ENCODE peak calls at places on chromosomes 6 and 20, in nine cellular contexts. One of them, this sample, is unnamed.

GRCh38 chr20:53061709-53062108 is 89.6 kb downstream of the TSHZ2 start:
- DNase-seq in anterior cingulate cortex: no peak
- DNase-seq in AG08395: no peak
- DNase-seq in A172: no peak
- DNase-seq in T1000: no peak
- DNase-seq in HepG2: no peak
- DNase-seq in NCI-H748 treated with DMSO at 0.1 percent for 48 hours: no peak
- DNase-seq in Calu3: no peak
- DNase-seq in midbrain: no peak
- DNase-seq in this sample: no peak

GRCh38 chr20:59453634-59454241 is 150.6 kb upstream of the PHACTR3 start:
- DNase-seq in NCI-H748 treated with DMSO at 0.1 percent for 48 hours: no peak
- DNase-seq in midbrain: no peak
- DNase-seq in anterior cingulate cortex: no peak
- DNase-seq in AG08395: no peak
- DNase-seq in HepG2: no peak
- DNase-seq in A172: no peak
- DNase-seq in T1000: no peak
- DNase-seq in Calu3: no peak
- DNase-seq in this sample: no peak

GRCh38 chr6:139698526-139699182 is 324.2 kb upstream of the CITED2 start:
- DNase-seq in NCI-H748 treated with DMSO at 0.1 percent for 48 hours: no peak
- DNase-seq in anterior cingulate cortex: no peak
- DNase-seq in A172: no peak
- DNase-seq in Calu3: peak; percentile 19
- DNase-seq in AG08395: no peak
- DNase-seq in HepG2: no peak
- DNase-seq in midbrain: no peak
- DNase-seq in T1000: no peak
- DNase-seq in this sample: no peak

GRCh38 chr6:125904871-125905270 is 51.7 kb upstream of the HINT3 start:
- DNase-seq in A172: peak; percentile 92
- DNase-seq in anterior cingulate cortex: no peak
- DNase-seq in HepG2: no peak
- DNase-seq in Calu3: no peak
- DNase-seq in midbrain: no peak
- DNase-seq in NCI-H748 treated with DMSO at 0.1 percent for 48 hours: no peak
- DNase-seq in AG08395: peak; percentile 50
- DNase-seq in T1000: peak; percentile 22
- DNase-seq in this sample: peak; percentile 68

GRCh38 chr6:37038297-37039198 is 33.1 kb downstream of the FGD2 start:
- DNase-seq in anterior cingulate cortex: peak; percentile 37
- DNase-seq in NCI-H748 treated with DMSO at 0.1 percent for 48 hours: no peak
- DNase-seq in Calu3: no peak
- DNase-seq in midbrain: peak; percentile 28
- DNase-seq in HepG2: no peak
- DNase-seq in AG08395: no peak
- DNase-seq in T1000: no peak
- DNase-seq in A172: no peak
- DNase-seq in this sample: no peak

GRCh38 chr20:3082306-3082951 is 2.1 kb downstream of the AVP start:
- DNase-seq in midbrain: no peak
- DNase-seq in AG08395: no peak
- DNase-seq in NCI-H748 treated with DMSO at 0.1 percent for 48 hours: no peak
- DNase-seq in Calu3: no peak
- DNase-seq in anterior cingulate cortex: no peak
- DNase-seq in A172: no peak
- DNase-seq in T1000: no peak
- DNase-seq in HepG2: no peak
- DNase-seq in this sample: peak; percentile 23

GRCh38 chr20:64149809-64150560 is 14.3 kb upstream of the MYT1 start:
- DNase-seq in anterior cingulate cortex: no peak
- DNase-seq in T1000: no peak
- DNase-seq in midbrain: no peak
- DNase-seq in A172: no peak
- DNase-seq in AG08395: no peak
- DNase-seq in HepG2: no peak
- DNase-seq in NCI-H748 treated with DMSO at 0.1 percent for 48 hours: no peak
- DNase-seq in Calu3: no peak
- DNase-seq in this sample: no peak

GRCh38 chr20:41167118-41167470 is 29.8 kb downstream of the PLCG1 start:
- DNase-seq in anterior cingulate cortex: no peak
- DNase-seq in AG08395: no peak
- DNase-seq in HepG2: no peak
- DNase-seq in Calu3: no peak
- DNase-seq in NCI-H748 treated with DMSO at 0.1 percent for 48 hours: no peak
- DNase-seq in T1000: no peak
- DNase-seq in midbrain: no peak
- DNase-seq in A172: no peak
- DNase-seq in this sample: no peak

GRCh38 chr6:14810021-14810420 is 435.8 kb upstream of the JARID2 start:
- DNase-seq in AG08395: no peak
- DNase-seq in midbrain: no peak
- DNase-seq in anterior cingulate cortex: no peak
- DNase-seq in Calu3: no peak
- DNase-seq in HepG2: no peak
- DNase-seq in A172: no peak
- DNase-seq in NCI-H748 treated with DMSO at 0.1 percent for 48 hours: no peak
- DNase-seq in T1000: no peak
- DNase-seq in this sample: no peak

GRCh38 chr6:106885659-106886058 is 88.9 kb downstream of the CD24 start:
- DNase-seq in T1000: no peak
- DNase-seq in A172: no peak
- DNase-seq in midbrain: no peak
- DNase-seq in NCI-H748 treated with DMSO at 0.1 percent for 48 hours: peak; percentile 17
- DNase-seq in Calu3: no peak
- DNase-seq in AG08395: no peak
- DNase-seq in HepG2: no peak
- DNase-seq in anterior cingulate cortex: no peak
- DNase-seq in this sample: no peak

GRCh38 chr20:11411765-11412164 is 505.9 kb upstream of the BTBD3 start:
- DNase-seq in A172: peak; percentile 79
- DNase-seq in anterior cingulate cortex: no peak
- DNase-seq in midbrain: no peak
- DNase-seq in NCI-H748 treated with DMSO at 0.1 percent for 48 hours: no peak
- DNase-seq in Calu3: no peak
- DNase-seq in HepG2: no peak
- DNase-seq in AG08395: no peak
- DNase-seq in T1000: no peak
- DNase-seq in this sample: no peak

GRCh38 chr6:83429857-83430605 is 820 bp downstream of the ME1 start:
- DNase-seq in midbrain: peak; percentile 36
- DNase-seq in HepG2: no peak
- DNase-seq in T1000: no peak
- DNase-seq in anterior cingulate cortex: peak; percentile 4
- DNase-seq in NCI-H748 treated with DMSO at 0.1 percent for 48 hours: peak; percentile 16
- DNase-seq in Calu3: peak; percentile 48
- DNase-seq in AG08395: peak; percentile 31
- DNase-seq in A172: peak; percentile 52
- DNase-seq in this sample: peak; percentile 76

GRCh38 chr20:53708129-53708968 is 114.7 kb upstream of the ZNF217 start:
- DNase-seq in A172: peak; percentile 90
- DNase-seq in midbrain: no peak
- DNase-seq in AG08395: peak; percentile 49
- DNase-seq in anterior cingulate cortex: no peak
- DNase-seq in HepG2: no peak
- DNase-seq in NCI-H748 treated with DMSO at 0.1 percent for 48 hours: no peak
- DNase-seq in T1000: peak; percentile 22
- DNase-seq in Calu3: no peak
- DNase-seq in this sample: peak; percentile 61

GRCh38 chr20:50682947-50683530 is 8.3 kb downstream of the RIPOR3 start:
- DNase-seq in AG08395: no peak
- DNase-seq in Calu3: no peak
- DNase-seq in T1000: no peak
- DNase-seq in anterior cingulate cortex: no peak
- DNase-seq in NCI-H748 treated with DMSO at 0.1 percent for 48 hours: no peak
- DNase-seq in A172: no peak
- DNase-seq in HepG2: no peak
- DNase-seq in midbrain: no peak
- DNase-seq in this sample: no peak

GRCh38 chr6:134060491-134061106 is 8.2 kb upstream of the SLC2A12 start:
- DNase-seq in midbrain: no peak
- DNase-seq in T1000: no peak
- DNase-seq in HepG2: peak; percentile 57
- DNase-seq in A172: peak; percentile 82
- DNase-seq in anterior cingulate cortex: no peak
- DNase-seq in Calu3: no peak
- DNase-seq in AG08395: peak; percentile 77
- DNase-seq in NCI-H748 treated with DMSO at 0.1 percent for 48 hours: no peak
- DNase-seq in this sample: peak; percentile 37

GRCh38 chr6:34181903-34182302 is 36.0 kb upstream of the GRM4 start:
- DNase-seq in AG08395: no peak
- DNase-seq in A172: no peak
- DNase-seq in NCI-H748 treated with DMSO at 0.1 percent for 48 hours: no peak
- DNase-seq in Calu3: no peak
- DNase-seq in midbrain: no peak
- DNase-seq in anterior cingulate cortex: no peak
- DNase-seq in T1000: no peak
- DNase-seq in HepG2: no peak
- DNase-seq in this sample: no peak

GRCh38 chr20:1672728-1673127 is 15.1 kb upstream of the SIRPG start:
- DNase-seq in AG08395: no peak
- DNase-seq in A172: no peak
- DNase-seq in midbrain: no peak
- DNase-seq in T1000: no peak
- DNase-seq in Calu3: no peak
- DNase-seq in NCI-H748 treated with DMSO at 0.1 percent for 48 hours: no peak
- DNase-seq in HepG2: no peak
- DNase-seq in anterior cingulate cortex: no peak
- DNase-seq in this sample: no peak

GRCh38 chr6:4174042-4174441 is 38.7 kb upstream of the ECI2 start:
- DNase-seq in A172: no peak
- DNase-seq in AG08395: no peak
- DNase-seq in Calu3: no peak
- DNase-seq in NCI-H748 treated with DMSO at 0.1 percent for 48 hours: no peak
- DNase-seq in midbrain: no peak
- DNase-seq in anterior cingulate cortex: no peak
- DNase-seq in T1000: no peak
- DNase-seq in HepG2: no peak
- DNase-seq in this sample: no peak

GRCh38 chr20:1423625-1424106 is 30.8 kb upstream of the FKBP1A start:
- DNase-seq in AG08395: no peak
- DNase-seq in T1000: no peak
- DNase-seq in anterior cingulate cortex: peak; percentile 23
- DNase-seq in HepG2: peak; percentile 92
- DNase-seq in midbrain: no peak
- DNase-seq in Calu3: peak; percentile 68
- DNase-seq in NCI-H748 treated with DMSO at 0.1 percent for 48 hours: no peak
- DNase-seq in A172: peak; percentile 62
- DNase-seq in this sample: peak; percentile 93

GRCh38 chr20:44126445-44126844 is 60.5 kb downstream of the JPH2 start:
- DNase-seq in T1000: no peak
- DNase-seq in midbrain: no peak
- DNase-seq in AG08395: no peak
- DNase-seq in anterior cingulate cortex: no peak
- DNase-seq in HepG2: no peak
- DNase-seq in A172: no peak
- DNase-seq in Calu3: no peak
- DNase-seq in NCI-H748 treated with DMSO at 0.1 percent for 48 hours: no peak
- DNase-seq in this sample: no peak

GRCh38 chr6:53056273-53056672 is 8.9 kb upstream of the FBXO9 start:
- DNase-seq in midbrain: no peak
- DNase-seq in A172: no peak
- DNase-seq in HepG2: no peak
- DNase-seq in anterior cingulate cortex: no peak
- DNase-seq in NCI-H748 treated with DMSO at 0.1 percent for 48 hours: no peak
- DNase-seq in Calu3: no peak
- DNase-seq in T1000: no peak
- DNase-seq in AG08395: no peak
- DNase-seq in this sample: no peak